ENCODE peak calls at places on chromosomes 6 and 20, in eight cellular contexts. One of them, this sample, is unnamed.

GRCh38 chr6:163347021-163347446 is 67.5 kb upstream of the QKI start:
- DNase-seq in transverse colon: no peak
- DNase-seq in A549: no peak
- DNase-seq in ovary: no peak
- DNase-seq in stomach: no peak
- DNase-seq in SK-N-SH: no peak
- DNase-seq in K562: no peak
- DNase-seq in tibial nerve: no peak
- DNase-seq in this sample: no peak

GRCh38 chr20:49293122-49293521 is 15.3 kb upstream of the ZNFX1 start:
- DNase-seq in transverse colon: no peak
- DNase-seq in A549: no peak
- DNase-seq in ovary: no peak
- DNase-seq in stomach: no peak
- DNase-seq in SK-N-SH: no peak
- DNase-seq in K562: no peak
- DNase-seq in tibial nerve: no peak
- DNase-seq in this sample: no peak

GRCh38 chr20:20568604-20569205 is 143.7 kb downstream of the RALGAPA2 start:
- DNase-seq in transverse colon: no peak
- DNase-seq in A549: peak; percentile 18
- DNase-seq in ovary: no peak
- DNase-seq in stomach: no peak
- DNase-seq in SK-N-SH: peak; percentile 31
- DNase-seq in K562: peak; percentile 5
- DNase-seq in tibial nerve: no peak
- DNase-seq in this sample: no peak

GRCh38 chr6:149450679-149451360 is 34.0 kb downstream of the ZC3H12D start:
- DNase-seq in transverse colon: peak; percentile 56
- DNase-seq in A549: no peak
- DNase-seq in ovary: peak; percentile 32
- DNase-seq in stomach: peak; percentile 50
- DNase-seq in SK-N-SH: peak; percentile 83
- DNase-seq in K562: no peak
- DNase-seq in tibial nerve: no peak
- DNase-seq in this sample: no peak

GRCh38 chr6:44297063-44298038 is 15.8 kb downstream of the AARS2 start:
- DNase-seq in transverse colon: peak; percentile 25
- DNase-seq in A549: no peak
- DNase-seq in ovary: peak; percentile 67
- DNase-seq in stomach: peak; percentile 39
- DNase-seq in SK-N-SH: peak; percentile 89
- DNase-seq in K562: peak; percentile 74
- DNase-seq in tibial nerve: no peak
- DNase-seq in this sample: no peak

GRCh38 chr6:34664270-34664971 is 32.1 kb downstream of the ILRUN start:
- DNase-seq in transverse colon: no peak
- DNase-seq in A549: no peak
- DNase-seq in ovary: no peak
- DNase-seq in stomach: no peak
- DNase-seq in SK-N-SH: no peak
- DNase-seq in K562: no peak
- DNase-seq in tibial nerve: no peak
- DNase-seq in this sample: no peak

GRCh38 chr6:72787521-72788031 is 165.7 kb downstream of the KCNQ5 start:
- DNase-seq in transverse colon: no peak
- DNase-seq in A549: peak; percentile 7
- DNase-seq in ovary: no peak
- DNase-seq in stomach: no peak
- DNase-seq in SK-N-SH: no peak
- DNase-seq in K562: no peak
- DNase-seq in tibial nerve: no peak
- DNase-seq in this sample: no peak

GRCh38 chr6:146598785-146599405 is at the start of gene ADGB:
- DNase-seq in transverse colon: peak; percentile 78
- DNase-seq in A549: peak; percentile 15
- DNase-seq in ovary: peak; percentile 26
- DNase-seq in stomach: peak; percentile 45
- DNase-seq in SK-N-SH: peak; percentile 82
- DNase-seq in K562: peak; percentile 69
- DNase-seq in tibial nerve: no peak
- DNase-seq in this sample: no peak

GRCh38 chr20:55515831-55516230 is 489.5 kb downstream of the CBLN4 start:
- DNase-seq in transverse colon: no peak
- DNase-seq in A549: no peak
- DNase-seq in ovary: no peak
- DNase-seq in stomach: no peak
- DNase-seq in SK-N-SH: no peak
- DNase-seq in K562: no peak
- DNase-seq in tibial nerve: no peak
- DNase-seq in this sample: no peak

GRCh38 chr20:2707353-2708072 is 14.9 kb downstream of the EBF4 start:
- DNase-seq in transverse colon: no peak
- DNase-seq in A549: no peak
- DNase-seq in ovary: no peak
- DNase-seq in stomach: no peak
- DNase-seq in SK-N-SH: no peak
- DNase-seq in K562: no peak
- DNase-seq in tibial nerve: no peak
- DNase-seq in this sample: no peak

GRCh38 chr20:32332614-32333013 is 25.5 kb upstream of the ASXL1 start:
- DNase-seq in transverse colon: peak; percentile 20
- DNase-seq in A549: no peak
- DNase-seq in ovary: no peak
- DNase-seq in stomach: peak; percentile 60
- DNase-seq in SK-N-SH: no peak
- DNase-seq in K562: no peak
- DNase-seq in tibial nerve: no peak
- DNase-seq in this sample: no peak

GRCh38 chr20:58103961-58104360 is 124.5 kb downstream of the ANKRD60 start:
- DNase-seq in transverse colon: no peak
- DNase-seq in A549: no peak
- DNase-seq in ovary: no peak
- DNase-seq in stomach: no peak
- DNase-seq in SK-N-SH: no peak
- DNase-seq in K562: no peak
- DNase-seq in tibial nerve: no peak
- DNase-seq in this sample: peak; percentile 70

GRCh38 chr6:26157150-26157837 is 70.1 kb downstream of the HFE start:
- DNase-seq in transverse colon: peak; percentile 77
- DNase-seq in A549: peak; percentile 30
- DNase-seq in ovary: peak; percentile 76
- DNase-seq in stomach: peak; percentile 69
- DNase-seq in SK-N-SH: peak; percentile 50
- DNase-seq in K562: peak; percentile 63
- DNase-seq in tibial nerve: peak; percentile 46
- DNase-seq in this sample: peak; percentile 92

GRCh38 chr6:13425270-13425905 is 62.0 kb downstream of the GFOD1 start:
- DNase-seq in transverse colon: no peak
- DNase-seq in A549: no peak
- DNase-seq in ovary: no peak
- DNase-seq in stomach: no peak
- DNase-seq in SK-N-SH: no peak
- DNase-seq in K562: no peak
- DNase-seq in tibial nerve: no peak
- DNase-seq in this sample: no peak

GRCh38 chr6:3929281-3929798 is 80.2 kb downstream of the FAM50B start:
- DNase-seq in transverse colon: no peak
- DNase-seq in A549: no peak
- DNase-seq in ovary: peak; percentile 35
- DNase-seq in stomach: no peak
- DNase-seq in SK-N-SH: no peak
- DNase-seq in K562: no peak
- DNase-seq in tibial nerve: no peak
- DNase-seq in this sample: peak; percentile 92

GRCh38 chr6:38352636-38353035 is 287.1 kb downstream of the BTBD9 start:
- DNase-seq in transverse colon: no peak
- DNase-seq in A549: no peak
- DNase-seq in ovary: no peak
- DNase-seq in stomach: no peak
- DNase-seq in SK-N-SH: no peak
- DNase-seq in K562: no peak
- DNase-seq in tibial nerve: no peak
- DNase-seq in this sample: no peak

GRCh38 chr20:48189177-48189576 is 403.9 kb upstream of the SULF2 start:
- DNase-seq in transverse colon: no peak
- DNase-seq in A549: peak; percentile 28
- DNase-seq in ovary: no peak
- DNase-seq in stomach: no peak
- DNase-seq in SK-N-SH: no peak
- DNase-seq in K562: no peak
- DNase-seq in tibial nerve: no peak
- DNase-seq in this sample: no peak

GRCh38 chr6:88953550-88954386 is 9.7 kb downstream of the RNGTT start:
- DNase-seq in transverse colon: no peak
- DNase-seq in A549: no peak
- DNase-seq in ovary: no peak
- DNase-seq in stomach: no peak
- DNase-seq in SK-N-SH: no peak
- DNase-seq in K562: no peak
- DNase-seq in tibial nerve: no peak
- DNase-seq in this sample: no peak

DNA sequence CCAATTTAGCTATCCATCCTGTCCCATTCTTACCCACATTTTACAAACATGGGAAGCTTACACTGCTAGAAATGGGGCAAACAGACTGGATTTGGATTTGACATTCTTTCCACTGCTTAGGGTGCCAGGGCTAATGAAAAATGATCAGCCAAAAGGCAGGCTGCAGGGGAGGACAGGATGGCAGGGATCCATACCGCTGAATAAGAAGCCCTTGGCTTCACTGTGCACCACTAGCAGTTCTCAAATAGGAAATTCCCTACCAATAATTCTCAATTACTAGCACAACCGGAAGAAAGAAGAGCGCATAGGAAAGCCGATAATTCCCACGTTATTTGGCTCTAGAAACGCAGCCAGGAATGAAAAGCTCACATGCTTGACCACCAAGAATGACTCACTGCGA is 73.1 kb downstream of the NDUFAF5 start:
- DNase-seq in transverse colon: no peak
- DNase-seq in A549: no peak
- DNase-seq in ovary: no peak
- DNase-seq in stomach: no peak
- DNase-seq in SK-N-SH: no peak
- DNase-seq in K562: no peak
- DNase-seq in tibial nerve: no peak
- DNase-seq in this sample: no peak
- TF ChIP-seq EP300 in transverse colon: no peak
- TF ChIP-seq EP300 in A549: no peak
- TF ChIP-seq EP300 in ovary: no peak
- TF ChIP-seq EP300 in stomach: no peak
- TF ChIP-seq EP300 in SK-N-SH: no peak
- TF ChIP-seq EP300 in K562: no peak
- TF ChIP-seq EP300 in tibial nerve: no peak
- TF ChIP-seq EP300 in this sample: no peak

GRCh38 chr6:24283043-24283985 is 74.5 kb downstream of the DCDC2 start:
- DNase-seq in transverse colon: peak; percentile 72
- DNase-seq in A549: peak; percentile 83
- DNase-seq in ovary: peak; percentile 31
- DNase-seq in stomach: peak; percentile 81
- DNase-seq in SK-N-SH: peak; percentile 78
- DNase-seq in K562: peak; percentile 40
- DNase-seq in tibial nerve: peak; percentile 31
- DNase-seq in this sample: no peak
- TF ChIP-seq CTCF in transverse colon: peak; percentile 48
- TF ChIP-seq CTCF in A549: peak; percentile 98
- TF ChIP-seq CTCF in ovary: no peak
- TF ChIP-seq CTCF in stomach: peak; percentile 47
- TF ChIP-seq CTCF in SK-N-SH: peak; percentile 69
- TF ChIP-seq CTCF in K562: peak; percentile 74
- TF ChIP-seq CTCF in tibial nerve: peak; percentile 51
- TF ChIP-seq CTCF in this sample: peak; percentile 56

GRCh38 chr20:22799687-22800086 is 215.3 kb upstream of the FOXA2 start:
- DNase-seq in transverse colon: no peak
- DNase-seq in A549: no peak
- DNase-seq in ovary: no peak
- DNase-seq in stomach: no peak
- DNase-seq in SK-N-SH: no peak
- DNase-seq in K562: no peak
- DNase-seq in tibial nerve: no peak
- DNase-seq in this sample: no peak

GRCh38 chr20:22801528-22801927 is 217.2 kb upstream of the FOXA2 start:
- DNase-seq in transverse colon: no peak
- DNase-seq in A549: no peak
- DNase-seq in ovary: no peak
- DNase-seq in stomach: no peak
- DNase-seq in SK-N-SH: no peak
- DNase-seq in K562: no peak
- DNase-seq in tibial nerve: no peak
- DNase-seq in this sample: no peak

GRCh38 chr20:22805219-22805618 is 220.8 kb upstream of the FOXA2 start:
- DNase-seq in transverse colon: no peak
- DNase-seq in A549: peak; percentile 33
- DNase-seq in ovary: no peak
- DNase-seq in stomach: no peak
- DNase-seq in SK-N-SH: no peak
- DNase-seq in K562: no peak
- DNase-seq in tibial nerve: no peak
- DNase-seq in this sample: no peak

GRCh38 chr20:22800161-22800560 is 215.8 kb upstream of the FOXA2 start:
- DNase-seq in transverse colon: no peak
- DNase-seq in A549: no peak
- DNase-seq in ovary: no peak
- DNase-seq in stomach: no peak
- DNase-seq in SK-N-SH: no peak
- DNase-seq in K562: no peak
- DNase-seq in tibial nerve: no peak
- DNase-seq in this sample: no peak

GRCh38 chr20:22802296-22802695 is 217.9 kb upstream of the FOXA2 start:
- DNase-seq in transverse colon: no peak
- DNase-seq in A549: no peak
- DNase-seq in ovary: no peak
- DNase-seq in stomach: no peak
- DNase-seq in SK-N-SH: no peak
- DNase-seq in K562: no peak
- DNase-seq in tibial nerve: no peak
- DNase-seq in this sample: no peak
- TF ChIP-seq EP300 in transverse colon: no peak
- TF ChIP-seq EP300 in A549: no peak
- TF ChIP-seq EP300 in ovary: no peak
- TF ChIP-seq EP300 in stomach: no peak
- TF ChIP-seq EP300 in SK-N-SH: no peak
- TF ChIP-seq EP300 in K562: no peak
- TF ChIP-seq EP300 in tibial nerve: no peak
- TF ChIP-seq EP300 in this sample: no peak

DNA sequence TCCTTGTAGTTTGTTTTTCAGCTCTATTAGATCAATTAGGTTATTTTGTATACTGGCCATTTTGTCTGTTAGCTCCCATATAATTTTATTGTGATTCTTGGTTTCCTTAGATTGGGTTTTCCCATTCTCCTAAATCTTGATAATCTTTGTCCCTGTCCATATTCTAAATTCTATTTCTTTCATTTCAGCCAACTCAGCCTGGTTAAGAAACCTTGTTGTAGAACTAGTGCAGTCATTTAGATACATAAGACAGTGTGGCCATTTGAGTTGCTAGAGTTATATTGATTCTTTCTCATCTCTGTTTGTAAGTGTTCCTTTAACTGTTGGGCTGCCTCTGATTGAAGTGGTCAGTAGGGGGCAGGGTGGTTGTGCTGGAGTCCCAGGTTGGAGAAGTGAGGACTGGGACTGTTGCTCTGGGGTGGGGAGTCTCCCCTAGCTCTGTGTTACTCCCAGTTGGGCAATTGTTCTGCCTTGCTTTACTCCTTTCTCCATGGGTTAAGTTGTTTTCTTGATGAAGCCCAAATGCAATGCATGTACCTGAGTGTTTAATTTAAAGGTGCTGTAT is 98.8 kb upstream of the NRN1 start:
- DNase-seq in transverse colon: no peak
- DNase-seq in A549: no peak
- DNase-seq in ovary: no peak
- DNase-seq in stomach: no peak
- DNase-seq in SK-N-SH: no peak
- DNase-seq in K562: no peak
- DNase-seq in tibial nerve: no peak
- DNase-seq in this sample: no peak
- TF ChIP-seq CTCF in transverse colon: no peak
- TF ChIP-seq CTCF in A549: no peak
- TF ChIP-seq CTCF in ovary: no peak
- TF ChIP-seq CTCF in stomach: no peak
- TF ChIP-seq CTCF in SK-N-SH: no peak
- TF ChIP-seq CTCF in K562: peak; percentile 39
- TF ChIP-seq CTCF in tibial nerve: no peak
- TF ChIP-seq CTCF in this sample: no peak